ENCODE peak calls at places on chromosomes 3 and 15, in four cellular contexts. D is A549, W is HepG2, Z is K562. G is an unnamed sample.

GRCh38 chr3:169501777-169502320 is 161.7 kb downstream of the MECOM start:
- DNase-seq in D (no peak), W (no peak), Z (no peak), G (no peak)

GRCh38 chr3:44561076-44561475 is 6.1 kb downstream of the ZKSCAN7 start:
- DNase-seq in D (no peak), W (no peak), Z (no peak), G (no peak)

GRCh38 chr3:51942603-51943450 is 664 bp downstream of the PARP3 start:
- DNase-seq in D (peak; percentile 60), W (peak; percentile 67), Z (peak; percentile 42), G (peak; percentile 11)

GRCh38 chr3:166284994-166285393 is 447.8 kb upstream of the BCHE start:
- DNase-seq in D (peak; percentile 5), W (no peak), Z (peak; percentile 6), G (no peak)

GRCh38 chr3:3499987-3500386 is 299.2 kb upstream of the LRRN1 start:
- DNase-seq in D (no peak), W (no peak), Z (no peak), G (no peak)

GRCh38 chr3:122085666-122086065 is 30.5 kb downstream of the CD86 start:
- DNase-seq in D (no peak), W (no peak), Z (no peak), G (no peak)

GRCh38 chr15:36465304-36465703 is 114.1 kb upstream of the CDIN1 start:
- DNase-seq in D (no peak), W (no peak), Z (no peak), G (no peak)

GRCh38 chr3:31613131-31613626 is 80.5 kb downstream of the STT3B start:
- DNase-seq in D (no peak), W (no peak), Z (no peak), G (no peak)

GRCh38 chr3:4988815-4989648 is 9.8 kb downstream of the BHLHE40 start:
- DNase-seq in D (peak; percentile 91), W (no peak), Z (peak; percentile 95), G (no peak)

GRCh38 chr3:37114251-37115145 is 59.9 kb downstream of the LRRFIP2 start:
- DNase-seq in D (no peak), W (no peak), Z (no peak), G (no peak)

DNA sequence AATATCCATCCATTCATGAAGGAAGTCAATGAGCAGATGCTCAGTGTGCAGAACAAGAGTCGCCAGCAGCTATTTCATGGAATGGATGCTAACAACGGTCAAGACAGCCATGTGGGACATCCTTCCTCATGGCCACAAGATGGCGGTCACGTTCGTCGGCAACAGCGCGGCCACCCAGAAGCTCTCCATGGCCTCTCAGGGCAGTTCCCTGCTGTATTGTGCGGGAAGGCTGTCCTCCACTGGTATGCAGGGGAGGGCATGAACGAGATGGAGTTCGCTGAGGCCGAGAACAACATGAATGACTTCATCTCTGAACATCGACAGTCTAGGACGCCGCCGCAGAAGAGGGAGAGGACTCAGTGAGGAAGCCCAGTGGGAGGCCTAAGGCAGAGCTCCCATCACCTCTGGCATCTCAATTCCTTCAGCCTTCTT is 208.3 kb downstream of the TJP1 start:
- DNase-seq in D (peak; percentile 87), W (peak; percentile 29), Z (peak; percentile 67), G (peak; percentile 62)
- TF ChIP-seq CTCF in D (peak; percentile 72), W (peak; percentile 77), Z (peak; percentile 75), G (peak; percentile 52)

DNA sequence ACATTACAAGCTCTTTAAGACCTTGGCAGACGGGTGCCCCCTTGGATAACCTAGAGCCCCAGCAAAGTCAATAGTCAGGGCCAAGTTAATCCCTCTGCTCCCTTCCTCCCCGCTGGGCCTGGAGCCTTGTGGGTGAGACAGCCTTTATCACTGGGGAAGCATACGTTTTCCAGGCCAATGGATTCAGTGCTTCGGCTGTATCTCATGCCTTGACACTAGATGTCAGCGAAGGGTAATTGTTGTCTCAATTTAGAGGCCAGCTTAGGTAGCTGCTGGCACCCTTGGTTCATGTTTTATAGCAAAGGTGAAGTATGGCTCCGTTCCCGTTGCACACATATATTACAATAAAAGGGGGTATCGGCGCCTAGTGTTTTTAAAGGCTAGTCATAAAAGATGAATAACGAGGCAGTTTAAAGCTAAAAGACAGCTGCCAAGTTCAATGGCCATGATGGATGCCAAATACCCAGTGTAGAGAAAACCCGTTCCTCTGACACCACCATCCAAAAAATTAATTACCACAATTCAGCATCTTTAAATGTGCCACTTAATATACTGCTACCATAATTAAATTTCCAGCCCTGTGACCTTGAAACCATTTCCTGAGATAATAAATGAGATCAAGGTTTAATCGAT is 52.3 kb upstream of the BNIP2 start:
- DNase-seq in D (peak; percentile 40), W (peak; percentile 18), Z (peak; percentile 9), G (peak; percentile 33)
- TF ChIP-seq JUN in D (no peak), W (no peak), Z (no peak), G (no peak)

GRCh38 chr3:194262345-194263305 is 88.5 kb downstream of the CPN2 start:
- DNase-seq in D (no peak), W (no peak), Z (no peak), G (no peak)
- TF ChIP-seq ESRRA in D (no peak), W (no peak), Z (no peak), G (no peak)

DNA sequence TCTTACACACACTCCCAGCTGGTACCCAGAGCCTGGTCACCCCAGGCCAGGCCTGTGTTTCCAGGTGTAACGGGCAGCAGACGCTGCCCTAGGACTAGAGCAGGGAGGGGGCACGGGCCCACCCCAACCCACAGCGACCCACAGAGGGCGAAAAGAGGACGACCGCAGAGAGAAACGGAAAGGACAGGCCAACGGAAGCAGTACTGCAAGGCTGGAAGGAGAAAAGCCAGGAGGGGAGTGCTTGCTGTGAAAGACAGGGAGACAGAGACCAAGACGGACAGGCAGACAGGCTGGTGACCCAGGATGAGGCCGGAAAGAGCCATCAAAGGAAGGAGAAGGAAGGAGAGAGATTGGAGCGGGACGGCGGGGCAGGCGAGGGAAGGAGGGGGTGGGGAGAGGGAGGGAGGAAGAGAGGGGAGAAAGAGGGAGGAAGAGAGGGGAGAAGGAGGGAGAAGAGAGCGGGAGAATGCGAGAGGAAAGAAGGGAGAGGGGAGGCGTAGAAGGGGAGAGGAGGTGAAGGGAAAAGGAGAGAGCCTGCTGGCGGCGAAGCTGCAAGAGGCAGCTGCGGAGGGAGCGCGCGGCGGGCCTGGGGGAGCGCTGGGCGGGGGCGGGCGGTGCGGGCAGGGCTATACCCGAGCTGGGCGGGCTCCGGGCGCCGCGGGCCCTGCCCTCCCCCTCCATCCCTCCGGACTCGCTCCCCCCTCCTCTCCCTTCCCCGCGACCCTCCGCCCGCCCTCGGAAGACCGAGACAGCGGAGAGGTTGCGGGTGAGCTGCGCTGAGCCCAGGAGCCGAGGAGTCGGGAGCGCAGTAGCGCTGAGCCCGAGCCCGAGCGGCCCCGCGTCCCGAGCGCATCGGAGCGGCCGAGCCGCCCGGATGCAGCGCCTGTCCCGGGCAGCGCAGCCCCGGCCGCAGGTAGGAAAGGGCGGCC is at the start of gene SLC6A1:
- DNase-seq in D (peak; percentile 22), W (no peak), Z (peak; percentile 5), G (peak; percentile 66)
- TF ChIP-seq CTCF in D (peak; percentile 9), W (no peak), Z (no peak), G (no peak)

GRCh38 chr3:71104090-71104489 is 479.4 kb downstream of the FOXP1 start:
- DNase-seq in D (peak; percentile 27), W (no peak), Z (no peak), G (no peak)
- TF ChIP-seq JUN in D (no peak), W (no peak), Z (no peak), G (no peak)

G was measured in WTC11.